ENCODE peak calls at places on chromosomes 5 and 9, in eight cellular contexts. Z is HFF-Myc, D is OCI-LY7, E is lower leg skin, A is astrocyte of the spinal cord, S is heart left ventricle, Q is IMR-90, X is upper lobe of right lung. W is an unnamed sample.

GRCh38 chr9:122058707-122059106 is 34.4 kb downstream of the TTLL11 start:
- DNase-seq in Q (no peak), Z (no peak), D (no peak), X (no peak), E (no peak), S (no peak), A (no peak), W (no peak)

GRCh38 chr9:77649109-77649812 is 1.1 kb upstream of the GNA14 start:
- DNase-seq in D (no peak), A (peak; percentile 54), Q (no peak), E (no peak), S (no peak), Z (peak; percentile 16), X (no peak), W (peak; percentile 9)

GRCh38 chr5:154593091-154593490 is 115.1 kb upstream of the HAND1 start:
- DNase-seq in X (no peak), E (no peak), Q (peak; percentile 56), D (no peak), S (no peak), A (peak; percentile 33), Z (no peak), W (peak; percentile 78)

GRCh38 chr9:137366891-137367381 is 56.0 kb downstream of the EXD3 start:
- DNase-seq in E (peak; percentile 80), Q (no peak), D (no peak), A (no peak), Z (no peak), X (no peak), S (no peak), W (no peak)

GRCh38 chr9:21153688-21154608 is 12.3 kb upstream of the IFNW1 start:
- DNase-seq in Z (no peak), S (no peak), A (peak; percentile 59), D (peak; percentile 4), E (no peak), Q (peak; percentile 1), X (no peak), W (peak; percentile 10)

GRCh38 chr5:109589239-109589638 is 100.5 kb upstream of the MAN2A1 start:
- DNase-seq in D (no peak), A (no peak), S (no peak), Q (no peak), X (no peak), Z (no peak), E (no peak), W (no peak)

GRCh38 chr9:69637801-69638200 is 34.4 kb downstream of the APBA1 start:
- DNase-seq in Q (peak; percentile 72), X (no peak), A (peak; percentile 42), S (no peak), E (no peak), Z (no peak), D (no peak), W (peak; percentile 53)

GRCh38 chr5:97229196-97229595 is 46.1 kb upstream of the RIOK2 start:
- DNase-seq in S (no peak), E (no peak), Q (no peak), Z (no peak), A (no peak), D (no peak), X (peak; percentile 70), W (no peak)

GRCh38 chr9:113454914-113455761 is 8.4 kb upstream of the RGS3 start:
- DNase-seq in D (peak; percentile 21), E (no peak), S (peak; percentile 70), X (no peak), Z (peak; percentile 36), Q (peak; percentile 93), A (peak; percentile 88), W (peak; percentile 91)

GRCh38 chr5:74127377-74128338 is 501.7 kb downstream of the ARHGEF28 start:
- DNase-seq in S (no peak), E (no peak), Z (no peak), X (no peak), D (no peak), A (peak; percentile 25), Q (peak; percentile 33), W (peak; percentile 38)

GRCh38 chr9:123825337-123825736 is 104.6 kb downstream of the DENND1A start:
- DNase-seq in Z (no peak), E (no peak), S (no peak), X (no peak), Q (peak; percentile 53), D (no peak), A (peak; percentile 33), W (peak; percentile 11)
- TF ChIP-seq CTCF in Z (peak; percentile 23), E (no peak), S (no peak), X (no peak), Q (peak; percentile 23), D (no peak), A (peak; percentile 27), W (peak; percentile 8)

GRCh38 chr9:108441251-108441650 is 414.5 kb downstream of the ACTL7B start:
- DNase-seq in S (no peak), Z (no peak), Q (no peak), X (no peak), E (no peak), A (no peak), D (no peak), W (no peak)

GRCh38 chr9:108443741-108444140 is 412.0 kb downstream of the ACTL7B start:
- DNase-seq in Z (peak; percentile 52), A (peak; percentile 74), E (no peak), D (no peak), Q (peak; percentile 71), S (no peak), X (no peak), W (peak; percentile 79)

GRCh38 chr9:108442604-108443277 is 413.0 kb downstream of the ACTL7B start:
- DNase-seq in Z (no peak), E (no peak), D (no peak), A (no peak), S (no peak), X (no peak), Q (peak; percentile 17), W (peak; percentile 44)

GRCh38 chr9:108444400-108445358 is 411.1 kb downstream of the ACTL7B start:
- DNase-seq in Z (peak; percentile 95), Q (peak; percentile 96), E (peak; percentile 88), X (no peak), A (peak; percentile 86), D (no peak), S (no peak), W (peak; percentile 95)

GRCh38 chr9:108443278-108443633 is 412.5 kb downstream of the ACTL7B start:
- DNase-seq in E (no peak), A (no peak), Q (peak; percentile 31), S (no peak), X (no peak), Z (peak; percentile 81), D (no peak), W (peak; percentile 70)
- H3K4me3 ChIP-seq in E (no peak overlapping the region), A (no peak overlapping the region), Q (peak overlapping the region; percentile 19), S (no peak overlapping the region), X (no peak overlapping the region), Z (no peak overlapping the region), D (no peak overlapping the region), W (no peak overlapping the region)

DNA sequence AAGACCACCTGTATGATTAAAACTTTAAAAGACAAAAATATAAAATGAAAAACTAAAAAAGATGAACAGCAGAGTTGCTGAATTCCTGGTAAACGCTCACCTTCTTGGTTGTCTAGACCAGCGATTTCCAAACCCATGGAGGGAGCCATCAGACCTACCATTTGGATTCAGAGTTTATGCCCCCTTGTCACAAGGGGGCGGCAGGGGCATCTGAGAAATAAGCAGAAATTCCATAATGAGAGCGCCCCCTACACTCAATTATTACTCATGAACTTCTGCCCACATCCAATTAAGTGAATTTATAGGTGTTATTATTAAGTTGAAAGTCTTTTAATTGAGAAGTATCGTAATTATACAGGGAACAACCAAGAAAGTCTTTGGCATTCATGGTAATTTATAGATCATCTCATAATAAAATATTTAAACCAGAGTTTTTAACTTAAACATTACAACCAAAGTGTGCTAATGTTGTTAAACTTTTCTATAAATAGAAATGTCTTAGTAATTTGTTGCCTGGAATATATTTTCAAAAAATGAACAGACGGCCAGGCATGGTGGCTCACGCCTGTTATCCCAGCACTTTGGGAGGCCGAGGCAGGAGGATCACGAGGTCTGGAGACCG is 35.2 kb upstream of the SPATA31C2 start:
- DNase-seq in S (peak; percentile 56), Z (peak; percentile 29), E (no peak), A (peak; percentile 71), Q (peak; percentile 73), D (peak; percentile 82), X (no peak), W (peak; percentile 63)
- TF ChIP-seq CTCF in S (peak; percentile 58), Z (peak; percentile 77), E (no peak), A (peak; percentile 72), Q (peak; percentile 99), D (peak; percentile 100), X (peak; percentile 67), W (peak; percentile 67)

GRCh38 chr5:50873594-50874276 is 207.3 kb downstream of the PARP8 start:
- DNase-seq in A (no peak), D (peak; percentile 11), E (no peak), X (no peak), Q (no peak), Z (no peak), S (no peak), W (no peak)

GRCh38 chr5:50874277-50874984 is 208.0 kb downstream of the PARP8 start:
- DNase-seq in Q (no peak), Z (no peak), A (no peak), X (no peak), E (no peak), D (no peak), S (no peak), W (no peak)

GRCh38 chr5:50874985-50875330 is 208.5 kb downstream of the PARP8 start:
- DNase-seq in D (no peak), Q (no peak), Z (no peak), S (no peak), X (no peak), E (no peak), A (no peak), W (no peak)
- H3K4me3 ChIP-seq in D (no peak overlapping the region), Q (no peak overlapping the region), Z (no peak overlapping the region), S (no peak overlapping the region), X (no peak overlapping the region), E (no peak overlapping the region), A (no peak overlapping the region), W (no peak overlapping the region)

DNA sequence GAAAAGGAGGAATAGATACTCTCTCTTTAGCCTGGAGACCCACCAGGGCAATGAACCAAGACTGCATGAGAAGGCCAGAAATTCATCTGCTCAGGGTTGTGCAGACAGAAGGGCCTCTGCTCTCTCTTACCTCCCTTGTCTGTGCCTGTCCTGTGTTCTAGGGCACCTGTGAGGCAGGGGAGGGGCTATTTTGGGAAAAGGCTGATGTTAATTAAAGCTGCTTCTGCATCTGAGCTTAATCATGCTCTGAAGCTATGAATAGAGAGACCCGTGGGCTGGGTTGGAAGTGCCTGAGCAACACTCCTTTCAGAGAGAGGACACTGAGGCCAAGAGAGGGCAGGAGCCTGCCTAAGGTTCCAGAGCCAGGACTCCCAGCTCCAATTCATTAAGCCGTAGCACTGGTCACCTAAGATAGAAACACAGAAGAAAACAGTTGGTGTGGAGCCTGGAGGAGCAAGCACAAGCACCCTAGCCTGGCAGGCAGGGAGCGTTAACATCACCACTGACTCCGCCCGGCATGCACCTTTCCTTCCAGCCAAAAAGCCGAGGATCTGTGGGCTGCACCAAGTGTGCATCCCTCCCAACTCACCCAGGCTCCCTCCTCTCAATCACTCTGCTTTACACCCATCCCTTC is 31.4 kb upstream of the STING1 start:
- DNase-seq in E (no peak), X (no peak), Q (no peak), A (no peak), Z (no peak), D (peak; percentile 29), S (no peak), W (no peak)
- TF ChIP-seq CTCF in E (no peak), X (no peak), Q (no peak), A (no peak), Z (no peak), D (no peak), S (no peak), W (no peak)